ENCODE peak calls at places on chromosomes 2 and 18, in six cellular contexts. D, H, X, Q, W and R are unnamed samples.

GRCh38 chr2:201275991-201276390 is 15.7 kb downstream of the CASP8 start:
- DNase-seq in H (no peak), X (no peak), D (no peak), Q (no peak), W (no peak), R (no peak)

GRCh38 chr2:39243469-39244123 is at the start of gene CDKL4:
- DNase-seq in D (no peak), W (no peak), H (no peak), Q (no peak), X (no peak), R (no peak)

GRCh38 chr2:168853471-168853870 is 36.8 kb downstream of the SPC25 start:
- DNase-seq in Q (no peak), W (no peak), H (no peak), X (no peak), D (no peak), R (no peak)

GRCh38 chr2:55175254-55176093 is 56.6 kb downstream of the CLHC1 start:
- DNase-seq in D (no peak), X (peak; percentile 37), Q (peak; percentile 87), H (no peak), W (peak; percentile 86), R (no peak)

GRCh38 chr2:60675309-60675708 is 80.8 kb upstream of the PAPOLG start:
- DNase-seq in X (no peak), H (no peak), Q (no peak), W (no peak), D (no peak), R (no peak)

GRCh38 chr2:116719841-116720240 is 1094.7 kb upstream of the DDX18 start:
- DNase-seq in W (peak; percentile 0), Q (no peak), H (no peak), D (no peak), X (no peak), R (no peak)

GRCh38 chr2:26646986-26647672 is 6.0 kb upstream of the CIB4 start:
- DNase-seq in H (no peak), W (no peak), D (no peak), X (no peak), Q (no peak), R (no peak)

GRCh38 chr2:21836766-21837543 is 713.2 kb downstream of the TDRD15 start:
- DNase-seq in Q (no peak), X (no peak), D (no peak), H (no peak), W (peak; percentile 77), R (no peak)

GRCh38 chr18:39845086-39845485 is 2109.9 kb upstream of the PIK3C3 start:
- DNase-seq in W (no peak), H (no peak), Q (no peak), D (no peak), X (no peak), R (no peak)

GRCh38 chr2:112917856-112918255 is 6.9 kb downstream of the IL37 start:
- DNase-seq in Q (no peak), W (no peak), D (no peak), H (no peak), X (no peak), R (no peak)

GRCh38 chr2:72561621-72562318 is 264.1 kb downstream of the EXOC6B start:
- DNase-seq in Q (no peak), H (no peak), D (no peak), W (peak; percentile 27), X (no peak), R (no peak)

GRCh38 chr2:196335238-196335637 is 163.9 kb upstream of the STK17B start:
- DNase-seq in H (no peak), X (no peak), Q (peak; percentile 38), W (peak; percentile 74), D (no peak), R (no peak)

GRCh38 chr2:235728401-235729181 is 234.7 kb downstream of the AGAP1 start:
- DNase-seq in X (no peak), H (no peak), W (no peak), Q (no peak), D (no peak), R (no peak)

GRCh38 chr2:182144039-182144779 is 158.6 kb downstream of the PPP1R1C start:
- DNase-seq in D (no peak), W (no peak), Q (no peak), X (no peak), H (no peak), R (no peak)

GRCh38 chr2:201883559-201883958 is 77.2 kb downstream of the CDK15 start:
- DNase-seq in X (no peak), H (no peak), W (no peak), D (no peak), Q (no peak), R (no peak)

GRCh38 chr2:27664245-27664574 is 521 bp downstream of the SLC4A1AP start:
- DNase-seq in H (no peak), W (no peak), Q (no peak), X (no peak), D (no peak), R (no peak)

GRCh38 chr2:128386066-128386465 is 67.4 kb upstream of the HS6ST1 start:
- DNase-seq in Q (no peak), W (no peak), X (no peak), H (no peak), D (no peak), R (no peak)

GRCh38 chr2:101146535-101146934 is 4.6 kb downstream of the TBC1D8 start:
- DNase-seq in Q (no peak), X (no peak), W (no peak), H (no peak), D (no peak), R (no peak)

GRCh38 chr2:241797441-241798080 is 11.4 kb upstream of the NEU4 start:
- DNase-seq in X (no peak), D (no peak), Q (no peak), H (no peak), W (no peak), R (peak; percentile 65)

GRCh38 chr2:10883880-10884529 is 27.7 kb upstream of the KCNF1 start:
- DNase-seq in Q (no peak), X (no peak), H (no peak), W (no peak), D (no peak), R (peak; percentile 43)

GRCh38 chr18:45167109-45167551 is 448.1 kb upstream of the SLC14A2 start:
- DNase-seq in X (no peak), Q (no peak), D (no peak), W (peak; percentile 88), H (no peak), R (no peak)

GRCh38 chr2:224278531-224278930 is 123.4 kb downstream of the FAM124B start:
- DNase-seq in W (peak; percentile 38), D (no peak), Q (no peak), H (no peak), X (no peak), R (no peak)

GRCh38 chr2:130920417-130921030 is 83.8 kb downstream of the ARHGEF4 start:
- DNase-seq in X (peak; percentile 62), W (peak; percentile 65), Q (peak; percentile 75), D (peak; percentile 3), H (no peak), R (peak; percentile 82)

GRCh38 chr2:223538920-223539440 is 63.2 kb downstream of the SCG2 start:
- DNase-seq in W (no peak), Q (no peak), D (no peak), X (no peak), H (no peak), R (no peak)

GRCh38 chr2:41784496-41784895 is 263.3 kb upstream of the PKDCC start:
- DNase-seq in W (no peak), D (no peak), H (no peak), X (no peak), Q (no peak), R (no peak)

GRCh38 chr2:239223029-239223329 is 177.8 kb downstream of the HDAC4 start:
- DNase-seq in W (no peak), X (no peak), H (no peak), D (no peak), Q (no peak), R (no peak)

GRCh38 chr2:57906152-57906732 is 140.4 kb upstream of the VRK2 start:
- DNase-seq in D (no peak), X (no peak), H (no peak), Q (peak; percentile 77), W (peak; percentile 76), R (no peak)

GRCh38 chr2:133171396-133172004 is 396.8 kb downstream of the NCKAP5 start:
- DNase-seq in H (no peak), W (peak; percentile 63), X (peak; percentile 48), D (peak; percentile 3), Q (peak; percentile 9), R (no peak)

DNA sequence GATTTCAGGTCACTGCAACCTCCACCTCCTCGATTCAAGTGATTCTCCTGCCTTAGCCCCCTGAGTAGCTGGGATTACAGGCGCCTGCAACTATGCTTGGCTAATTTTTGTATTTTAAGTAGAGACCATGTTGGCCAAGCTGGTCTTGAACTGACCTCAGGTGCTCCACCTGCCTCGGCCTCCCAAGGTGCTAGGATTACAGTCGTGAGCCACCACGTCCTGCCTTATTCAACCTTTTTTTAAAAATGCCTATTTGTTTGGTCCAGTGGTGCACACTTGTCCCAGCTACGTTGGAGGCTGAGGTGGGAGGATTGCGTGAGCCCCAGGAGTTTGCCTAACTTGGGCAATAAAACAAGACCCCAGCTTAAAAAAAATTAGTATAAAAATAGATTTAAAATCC is 43.3 kb downstream of the CYP20A1 start:
- DNase-seq in D (no peak), H (no peak), X (no peak), W (no peak), Q (no peak), R (no peak)
- TF ChIP-seq CTCF in D (no peak), H (no peak), X (no peak), W (no peak), Q (no peak), R (no peak)

GRCh38 chr2:208872591-208872990 is 466.0 kb downstream of the PTH2R start:
- DNase-seq in D (no peak), W (no peak), H (no peak), X (no peak), Q (no peak), R (no peak)

GRCh38 chr2:208867374-208867773 is 460.8 kb downstream of the PTH2R start:
- DNase-seq in H (no peak), W (no peak), X (no peak), Q (no peak), D (no peak), R (no peak)
- TF ChIP-seq CTCF in H (no peak), W (no peak), X (no peak), Q (no peak), D (no peak), R (no peak)

GRCh38 chr2:45237850-45238542 is 228.7 kb upstream of the SIX2 start:
- DNase-seq in Q (peak; percentile 74), D (no peak), H (no peak), X (peak; percentile 16), W (peak; percentile 99), R (no peak)
- TF ChIP-seq CTCF in Q (peak; percentile 27), D (no peak), H (peak; percentile 46), X (no peak), W (peak; percentile 51), R (no peak)

DNA sequence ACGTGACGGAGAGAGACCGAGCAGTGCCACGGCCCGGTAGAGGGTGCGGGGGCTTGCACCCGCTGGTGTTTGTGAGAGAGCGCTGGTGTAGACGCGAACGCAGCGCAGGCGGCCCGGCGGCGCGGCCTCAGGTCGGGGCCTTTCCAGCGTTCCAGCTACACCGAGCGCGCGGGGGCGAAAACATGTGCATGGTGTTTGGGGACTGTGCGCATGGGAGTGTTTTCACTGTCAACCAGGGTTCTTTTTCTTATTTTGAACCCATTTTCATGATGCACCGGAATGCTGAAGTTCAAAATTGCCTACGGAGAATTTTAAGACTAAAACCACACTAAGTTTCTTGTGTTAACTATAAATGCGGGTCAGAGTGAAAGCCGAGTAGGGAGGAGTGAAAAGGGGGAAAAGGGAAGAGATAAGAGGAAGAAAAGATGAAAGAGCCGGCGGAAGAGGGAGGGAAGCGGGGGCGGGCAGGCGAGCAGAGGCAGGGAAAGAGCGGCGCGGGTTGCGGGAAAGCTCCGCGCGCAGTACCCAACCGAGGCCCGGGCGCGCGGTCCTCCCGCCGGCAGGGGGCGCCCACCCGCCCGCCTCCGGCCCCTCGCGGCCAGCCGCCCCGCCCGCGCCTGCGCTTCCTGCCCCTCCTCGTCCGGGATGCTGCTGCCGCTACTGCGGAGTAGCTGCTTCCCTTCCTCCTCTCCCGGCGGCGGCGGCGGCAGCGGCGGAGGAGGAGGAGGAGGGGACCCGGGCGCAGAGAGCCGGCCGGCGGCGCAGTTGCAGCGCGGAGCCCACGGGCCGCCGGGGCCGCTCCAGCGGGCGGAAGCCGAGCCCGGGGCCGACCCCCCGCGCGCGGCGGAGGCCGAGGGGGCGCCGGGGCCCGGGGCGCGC is at the start of gene RAB12:
- DNase-seq in H (peak; percentile 96), W (peak; percentile 81), D (no peak), Q (peak; percentile 44), X (peak; percentile 51), R (peak; percentile 93)
- TF ChIP-seq CTCF in H (peak; percentile 76), W (no peak), D (peak; percentile 45), Q (peak; percentile 74), X (no peak), R (peak; percentile 88)